ENCODE peak calls at places on chromosomes 12 and 14, in ten cellular contexts. U, S, D, G, L, J, A, Q, H and Y are unnamed samples.

GRCh38 chr12:75656650-75657049 is 145.2 kb upstream of the KRR1 start:
- DNase-seq in U (no peak), S (peak; percentile 93), D (peak; percentile 83), G (no peak), L (peak; percentile 95), J (no peak), A (no peak), Q (peak; percentile 98), H (no peak), Y (peak; percentile 63)

GRCh38 chr12:87150969-87151662 is 878.1 kb downstream of the C12orf50 start:
- DNase-seq in U (no peak), S (no peak), D (no peak), G (no peak), L (no peak), J (peak; percentile 45), A (no peak), Q (peak; percentile 58), H (no peak), Y (no peak)

GRCh38 chr12:103705927-103706326 is 118.9 kb downstream of the STAB2 start:
- DNase-seq in U (no peak), S (peak; percentile 6), D (no peak), G (no peak), L (no peak), J (no peak), A (no peak), Q (no peak), H (no peak), Y (no peak)

GRCh38 chr12:53974084-53975018 is at the start of gene HOTAIR:
- DNase-seq in U (no peak), S (no peak), D (no peak), G (peak; percentile 66), L (no peak), J (peak; percentile 49), A (no peak), Q (peak; percentile 56), H (no peak), Y (no peak)

GRCh38 chr14:59308706-59309105 is 120.2 kb downstream of the DAAM1 start:
- DNase-seq in U (no peak), S (no peak), D (no peak), G (no peak), L (no peak), J (no peak), A (no peak), Q (no peak), H (no peak), Y (no peak)

GRCh38 chr14:67493092-67493717 is 4.7 kb upstream of the TMEM229B start:
- DNase-seq in U (no peak), S (no peak), D (no peak), G (peak; percentile 67), L (no peak), J (no peak), A (no peak), Q (no peak), H (no peak), Y (no peak)

GRCh38 chr12:79121486-79121885 is 256.9 kb downstream of the SYT1 start:
- DNase-seq in U (no peak), S (peak; percentile 4), D (no peak), G (no peak), L (no peak), J (peak; percentile 6), A (no peak), Q (no peak), H (no peak), Y (no peak)

GRCh38 chr14:55845963-55846851 is 266.2 kb downstream of the KTN1 start:
- DNase-seq in U (no peak), S (no peak), D (no peak), G (no peak), L (no peak), J (no peak), A (no peak), Q (no peak), H (no peak), Y (no peak)

GRCh38 chr12:124130717-124131670 is 158.0 kb downstream of the ZNF664 start:
- DNase-seq in U (no peak), S (no peak), D (no peak), G (peak; percentile 64), L (no peak), J (peak; percentile 64), A (no peak), Q (no peak), H (peak; percentile 44), Y (no peak)

GRCh38 chr14:55715889-55716288 is 135.9 kb downstream of the KTN1 start:
- DNase-seq in U (no peak), S (no peak), D (peak; percentile 90), G (no peak), L (peak; percentile 82), J (peak; percentile 13), A (no peak), Q (peak; percentile 66), H (no peak), Y (peak; percentile 91)

GRCh38 chr12:122866379-122866778 is 29.5 kb downstream of the VPS37B start:
- DNase-seq in U (no peak), S (no peak), D (no peak), G (no peak), L (no peak), J (no peak), A (no peak), Q (no peak), H (peak; percentile 71), Y (no peak)

GRCh38 chr12:66048218-66048842 is 82.2 kb downstream of the LLPH start:
- DNase-seq in U (no peak), S (no peak), D (no peak), G (no peak), L (no peak), J (no peak), A (no peak), Q (no peak), H (no peak), Y (no peak)
- TF ChIP-seq CTCF in U (no peak), S (no peak), D (no peak), G (no peak), L (no peak), J (no peak), A (no peak), Q (no peak), H (no peak), Y (no peak)

DNA sequence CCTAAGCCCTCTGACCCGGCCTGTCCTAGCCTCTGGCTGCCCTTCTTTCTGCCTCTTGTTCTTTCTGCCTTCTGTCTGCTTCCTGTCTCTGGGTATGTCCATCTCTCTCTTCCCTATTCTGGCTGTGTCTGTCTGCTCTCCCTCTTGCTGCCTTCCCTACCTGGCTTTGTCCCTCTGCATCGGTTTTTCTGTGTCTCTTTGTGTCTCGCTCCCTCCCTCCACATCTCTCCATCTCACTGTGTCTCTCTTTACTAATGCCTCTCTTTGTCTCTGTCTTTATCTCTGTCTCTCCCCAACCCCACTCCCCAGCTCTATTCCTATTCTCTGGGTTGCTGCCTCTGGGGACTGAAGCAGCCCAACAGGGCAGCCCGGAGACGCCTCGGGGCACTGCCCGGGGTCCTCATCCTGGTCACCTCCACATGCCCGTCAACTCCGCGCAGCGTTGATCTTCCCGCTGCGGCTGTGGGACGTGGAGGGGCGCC is 10.1 kb downstream of the SHMT2 start:
- DNase-seq in U (no peak), S (no peak), D (no peak), G (no peak), L (no peak), J (no peak), A (no peak), Q (peak; percentile 17), H (no peak), Y (no peak)
- H3K27me3 ChIP-seq in U (peaks cover 43% of the 10 kb centered on the region), S (peaks cover 4% of the 10 kb centered on the region), D (peaks cover 32% of the 10 kb centered on the region), G (peaks cover 7% of the 10 kb centered on the region), L (peaks cover 6% of the 10 kb centered on the region), J (peaks cover 78% of the 10 kb centered on the region), A (peaks cover 23% of the 10 kb centered on the region), Q (peaks cover 4% of the 10 kb centered on the region), H (peaks cover 98% of the 10 kb centered on the region), Y (no peaks in the 10 kb centered on the region)

GRCh38 chr14:80316426-80316825 is 105.1 kb upstream of the DIO2 start:
- DNase-seq in U (no peak), S (no peak), D (peak; percentile 83), G (no peak), L (peak; percentile 46), J (no peak), A (no peak), Q (no peak), H (no peak), Y (no peak)

GRCh38 chr14:80313806-80314205 is 102.5 kb upstream of the DIO2 start:
- DNase-seq in U (no peak), S (no peak), D (no peak), G (no peak), L (peak; percentile 34), J (no peak), A (no peak), Q (no peak), H (no peak), Y (peak; percentile 90)

GRCh38 chr14:80315681-80316080 is 104.4 kb upstream of the DIO2 start:
- DNase-seq in U (no peak), S (no peak), D (peak; percentile 64), G (no peak), L (peak; percentile 42), J (no peak), A (no peak), Q (no peak), H (no peak), Y (peak; percentile 52)

DNA sequence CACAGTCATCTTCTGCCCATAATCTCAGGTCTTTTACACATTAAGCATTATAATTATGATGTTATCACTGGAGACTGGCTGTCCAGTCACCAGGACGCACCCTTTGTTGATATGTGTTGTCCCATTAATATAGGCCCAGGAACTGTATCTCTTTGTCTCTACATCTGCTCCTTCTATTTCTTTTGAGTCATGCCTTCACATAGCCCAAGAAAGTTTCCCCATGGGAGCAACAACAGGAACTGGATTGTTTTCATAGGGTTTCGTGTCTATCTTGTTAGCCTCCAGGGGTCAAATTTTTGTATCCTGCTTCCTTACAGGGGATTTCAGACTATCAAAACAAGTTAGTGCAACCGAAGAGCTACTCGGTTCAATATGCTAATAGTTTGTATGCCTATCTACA is 99.6 kb upstream of the DIO2 start:
- DNase-seq in U (no peak), S (no peak), D (no peak), G (no peak), L (peak; percentile 25), J (no peak), A (no peak), Q (no peak), H (no peak), Y (no peak)
- H3K4me3 ChIP-seq in U (no peak overlapping the region), S (no peak overlapping the region), D (no peak overlapping the region), G (no peak overlapping the region), L (no peak overlapping the region), J (no peak overlapping the region), A (no peak overlapping the region), Q (no peak overlapping the region), H (no peak overlapping the region), Y (no peak overlapping the region)

DNA sequence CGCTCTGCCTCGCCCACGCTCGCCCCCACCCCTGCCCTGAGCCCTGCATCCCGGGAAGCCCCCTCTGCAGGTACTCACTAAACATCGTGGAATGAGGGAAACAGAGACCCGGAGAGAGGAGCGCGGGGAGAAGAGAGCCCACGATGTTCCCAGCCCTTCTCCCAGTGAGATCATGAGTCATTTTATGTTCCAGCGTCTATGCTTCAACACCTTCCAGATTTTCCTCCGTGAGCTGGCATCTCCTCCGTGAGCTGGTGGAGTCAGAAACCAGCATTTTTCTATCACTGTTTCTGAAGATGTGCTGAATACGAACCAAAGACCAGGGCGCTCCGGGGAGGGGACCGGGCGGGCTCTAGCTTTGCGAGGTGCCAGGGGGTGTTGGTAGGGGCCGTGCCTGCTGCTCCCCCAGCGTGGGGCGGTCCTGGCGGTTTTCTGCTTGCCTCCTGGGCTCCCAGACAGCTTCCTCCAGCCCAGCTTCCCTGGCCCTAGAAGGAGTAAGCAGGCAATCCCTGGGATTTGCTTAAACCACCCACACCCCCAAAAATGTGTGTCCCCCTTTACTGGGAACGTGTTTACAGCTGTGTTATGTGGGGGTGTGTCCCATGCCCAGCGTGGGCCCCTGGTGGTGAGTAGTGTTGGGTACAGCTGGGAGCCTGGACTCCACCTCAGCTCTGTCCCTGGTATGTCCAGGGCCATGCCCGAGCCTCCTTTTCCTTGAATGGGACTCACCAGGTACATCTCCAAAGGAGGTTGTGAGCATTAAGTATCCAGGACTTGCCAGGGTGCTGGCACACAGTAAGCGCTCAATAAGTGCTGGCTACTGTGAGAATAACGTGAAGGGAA is 74.2 kb downstream of the DIO3 start:
- DNase-seq in U (no peak), S (no peak), D (no peak), G (no peak), L (no peak), J (no peak), A (no peak), Q (no peak), H (no peak), Y (no peak)
- TF ChIP-seq CTCF in U (no peak), S (no peak), D (no peak), G (no peak), L (no peak), J (no peak), A (no peak), Q (no peak), H (no peak), Y (no peak)